ENCODE peak calls at places on chromosomes 7 and 10, in seven cellular contexts. F is B cell; D is foreskin fibroblast; V is dorsolateral prefrontal cortex; Z is Calu3; T is stimulated activated CD4-positive, alpha-beta T cell treated with anti-CD3 and anti-CD28 coated beads, TNF-alpha, amount 100 ng/mL, for 1 hour; X is activated naive CD8-positive, alpha-beta T cell treated with anti-CD3 and anti-CD28 coated beads for 36 hours. N is an unnamed sample.

GRCh38 chr10:78472542-78472890 is 438.9 kb downstream of the RPS24 start:
- DNase-seq in Z (no peak), X (no peak), V (no peak), T (no peak), F (no peak), D (no peak), N (no peak)

GRCh38 chr10:48461623-48462481 is 143.0 kb downstream of the ARHGAP22 start:
- DNase-seq in Z (no peak), D (no peak), T (no peak), F (no peak), X (no peak), V (no peak), N (no peak)

GRCh38 chr7:139355320-139355719 is 4.4 kb upstream of the LUC7L2 start:
- DNase-seq in T (no peak), Z (no peak), V (no peak), D (peak), X (no peak), F (no peak), N (no peak)

GRCh38 chr7:41272664-41273063 is 430.2 kb downstream of the INHBA start:
- DNase-seq in D (no peak), X (no peak), T (no peak), Z (no peak), F (no peak), V (no peak), N (no peak)

GRCh38 chr7:51000956-51001355 is 218.3 kb upstream of the GRB10 start:
- DNase-seq in Z (no peak), D (no peak), T (no peak), X (no peak), F (no peak), V (no peak), N (no peak)

GRCh38 chr10:119498889-119499864 is 43.3 kb downstream of the RGS10 start:
- DNase-seq in T (no peak), V (no peak), Z (no peak), X (peak), F (no peak), D (no peak), N (no peak)

GRCh38 chr7:83410989-83411591 is 237.8 kb downstream of the SEMA3E start:
- DNase-seq in V (no peak), F (no peak), T (no peak), Z (peak), D (peak), X (no peak), N (peak)

GRCh38 chr7:50531401-50531906 is 33.8 kb downstream of the DDC start:
- DNase-seq in Z (peak), V (no peak), F (no peak), T (no peak), X (no peak), D (peak), N (peak)

GRCh38 chr10:73874267-73875138 is at the start of gene CAMK2G:
- DNase-seq in T (peak), X (peak), V (peak), Z (peak), D (peak), F (peak), N (peak)

GRCh38 chr10:60187691-60188090 is 202.0 kb downstream of the ANK3 start:
- DNase-seq in Z (no peak), D (no peak), X (no peak), T (no peak), V (no peak), F (no peak), N (no peak)

GRCh38 chr10:42827201-42827600 is 44.6 kb downstream of the BMS1 start:
- DNase-seq in V (no peak), T (no peak), Z (no peak), F (no peak), X (no peak), D (no peak), N (no peak)

GRCh38 chr7:5627745-5628547 is 153.5 kb downstream of the RNF216 start:
- DNase-seq in X (no peak), F (no peak), Z (no peak), T (no peak), V (no peak), D (no peak), N (no peak)

GRCh38 chr10:86062647-86063145 is 303.9 kb downstream of the GRID1 start:
- DNase-seq in X (no peak), Z (no peak), F (no peak), V (peak), T (no peak), D (no peak), N (no peak)

GRCh38 chr7:116736927-116737715 is 65.1 kb downstream of the MET start:
- DNase-seq in X (no peak), T (no peak), F (no peak), V (no peak), Z (no peak), D (peak), N (no peak)